ENCODE peak calls at places on chromosomes 7 and 10, in four cellular contexts. X, L, G and Z are unnamed samples.

GRCh38 chr7:73611017-73611555 is 13.2 kb downstream of the MLXIPL start:
- DNase-seq in G (no peak), L (no peak), X (no peak), Z (no peak)

GRCh38 chr7:16114633-16115032 is 306.7 kb downstream of the CRPPA start:
- DNase-seq in L (peak), X (no peak), G (no peak), Z (peak)

GRCh38 chr10:7100004-7100697 is 310.7 kb downstream of the SFMBT2 start:
- DNase-seq in L (no peak), X (no peak), G (no peak), Z (no peak)

GRCh38 chr10:109992485-109992884 is 15.3 kb upstream of the ADD3 start:
- DNase-seq in L (no peak), G (no peak), X (no peak), Z (no peak)

GRCh38 chr10:132595021-132595420 is 57.4 kb downstream of the INPP5A start:
- DNase-seq in X (no peak), L (no peak), G (no peak), Z (no peak)

GRCh38 chr7:2108501-2109250 is 124.1 kb downstream of the MAD1L1 start:
- DNase-seq in G (peak), L (no peak), X (no peak), Z (no peak)

GRCh38 chr10:97230146-97230545 is 44.4 kb upstream of the SLIT1 start:
- DNase-seq in G (no peak), L (peak), X (no peak), Z (no peak)

GRCh38 chr10:63976538-63976937 is 455.3 kb downstream of the REEP3 start:
- DNase-seq in L (peak), X (peak), G (peak), Z (peak)

GRCh38 chr10:21526184-21526951 is 886 bp upstream of the SKIDA1 start:
- DNase-seq in G (peak), X (peak), L (peak), Z (peak)

GRCh38 chr7:73799282-73800141 is 29.4 kb upstream of the CLDN3 start:
- DNase-seq in L (peak), X (no peak), G (no peak), Z (no peak)